ENCODE peak calls at places on chromosomes 11 and 22, in nine cellular contexts. One of them, this sample, is unnamed.

GRCh38 chr11:34599406-34599901 is 21.4 kb upstream of the EHF start:
- DNase-seq in T1000: peak; percentile 45
- DNase-seq in Peyer's patch: no peak
- DNase-seq in amygdala: no peak
- DNase-seq in stimulated activated CD8-positive, alpha-beta memory T cell treated with anti-CD3 and anti-CD28 coated beads, Interleukin-4, amount 100 ng/mL, for 1 hour: no peak
- DNase-seq in HFFc6: peak; percentile 90
- DNase-seq in MG63: peak; percentile 87
- DNase-seq in MCF 10A: peak; percentile 51
- DNase-seq in CD4-positive, alpha-beta T cell: no peak
- DNase-seq in this sample: peak; percentile 92

GRCh38 chr11:129610125-129610524 is 205.5 kb upstream of the TMEM45B start:
- DNase-seq in T1000: no peak
- DNase-seq in Peyer's patch: no peak
- DNase-seq in amygdala: no peak
- DNase-seq in stimulated activated CD8-positive, alpha-beta memory T cell treated with anti-CD3 and anti-CD28 coated beads, Interleukin-4, amount 100 ng/mL, for 1 hour: no peak
- DNase-seq in HFFc6: no peak
- DNase-seq in MG63: no peak
- DNase-seq in MCF 10A: no peak
- DNase-seq in CD4-positive, alpha-beta T cell: no peak
- DNase-seq in this sample: no peak

GRCh38 chr11:46554205-46555162 is 39.3 kb downstream of the AMBRA1 start:
- DNase-seq in T1000: no peak
- DNase-seq in Peyer's patch: no peak
- DNase-seq in amygdala: no peak
- DNase-seq in stimulated activated CD8-positive, alpha-beta memory T cell treated with anti-CD3 and anti-CD28 coated beads, Interleukin-4, amount 100 ng/mL, for 1 hour: no peak
- DNase-seq in HFFc6: peak; percentile 48
- DNase-seq in MG63: no peak
- DNase-seq in MCF 10A: peak; percentile 87
- DNase-seq in CD4-positive, alpha-beta T cell: no peak
- DNase-seq in this sample: peak; percentile 57

GRCh38 chr22:19373450-19373849 is 58.1 kb downstream of the HIRA start:
- DNase-seq in T1000: no peak
- DNase-seq in Peyer's patch: no peak
- DNase-seq in amygdala: no peak
- DNase-seq in stimulated activated CD8-positive, alpha-beta memory T cell treated with anti-CD3 and anti-CD28 coated beads, Interleukin-4, amount 100 ng/mL, for 1 hour: no peak
- DNase-seq in HFFc6: no peak
- DNase-seq in MG63: no peak
- DNase-seq in MCF 10A: no peak
- DNase-seq in CD4-positive, alpha-beta T cell: no peak
- DNase-seq in this sample: no peak

GRCh38 chr11:83280256-83280655 is 5.9 kb downstream of the CCDC90B start:
- DNase-seq in T1000: no peak
- DNase-seq in Peyer's patch: no peak
- DNase-seq in amygdala: no peak
- DNase-seq in stimulated activated CD8-positive, alpha-beta memory T cell treated with anti-CD3 and anti-CD28 coated beads, Interleukin-4, amount 100 ng/mL, for 1 hour: no peak
- DNase-seq in HFFc6: no peak
- DNase-seq in MG63: no peak
- DNase-seq in MCF 10A: no peak
- DNase-seq in CD4-positive, alpha-beta T cell: no peak
- DNase-seq in this sample: no peak

GRCh38 chr11:44574620-44575287 is 9.3 kb downstream of the CD82 start:
- DNase-seq in T1000: no peak
- DNase-seq in Peyer's patch: peak; percentile 5
- DNase-seq in amygdala: no peak
- DNase-seq in stimulated activated CD8-positive, alpha-beta memory T cell treated with anti-CD3 and anti-CD28 coated beads, Interleukin-4, amount 100 ng/mL, for 1 hour: no peak
- DNase-seq in HFFc6: peak; percentile 87
- DNase-seq in MG63: no peak
- DNase-seq in MCF 10A: peak; percentile 86
- DNase-seq in CD4-positive, alpha-beta T cell: no peak
- DNase-seq in this sample: peak; percentile 91

GRCh38 chr22:38298312-38299000 is 18.8 kb downstream of the CSNK1E start:
- DNase-seq in T1000: peak; percentile 89
- DNase-seq in Peyer's patch: peak; percentile 51
- DNase-seq in amygdala: no peak
- DNase-seq in stimulated activated CD8-positive, alpha-beta memory T cell treated with anti-CD3 and anti-CD28 coated beads, Interleukin-4, amount 100 ng/mL, for 1 hour: no peak
- DNase-seq in HFFc6: peak; percentile 32
- DNase-seq in MG63: no peak
- DNase-seq in MCF 10A: peak; percentile 100
- DNase-seq in CD4-positive, alpha-beta T cell: peak; percentile 37
- DNase-seq in this sample: no peak

GRCh38 chr22:30186048-30186447 is 60.5 kb downstream of the LIF start:
- DNase-seq in T1000: no peak
- DNase-seq in Peyer's patch: no peak
- DNase-seq in amygdala: no peak
- DNase-seq in stimulated activated CD8-positive, alpha-beta memory T cell treated with anti-CD3 and anti-CD28 coated beads, Interleukin-4, amount 100 ng/mL, for 1 hour: no peak
- DNase-seq in HFFc6: no peak
- DNase-seq in MG63: no peak
- DNase-seq in MCF 10A: no peak
- DNase-seq in CD4-positive, alpha-beta T cell: no peak
- DNase-seq in this sample: no peak

GRCh38 chr22:40387758-40388157 is 17.4 kb downstream of the SGSM3 start:
- DNase-seq in T1000: no peak
- DNase-seq in Peyer's patch: no peak
- DNase-seq in amygdala: no peak
- DNase-seq in stimulated activated CD8-positive, alpha-beta memory T cell treated with anti-CD3 and anti-CD28 coated beads, Interleukin-4, amount 100 ng/mL, for 1 hour: no peak
- DNase-seq in HFFc6: no peak
- DNase-seq in MG63: no peak
- DNase-seq in MCF 10A: no peak
- DNase-seq in CD4-positive, alpha-beta T cell: no peak
- DNase-seq in this sample: no peak

GRCh38 chr11:62044639-62045121 is 77.2 kb upstream of the FTH1 start:
- DNase-seq in T1000: no peak
- DNase-seq in Peyer's patch: peak; percentile 68
- DNase-seq in amygdala: no peak
- DNase-seq in stimulated activated CD8-positive, alpha-beta memory T cell treated with anti-CD3 and anti-CD28 coated beads, Interleukin-4, amount 100 ng/mL, for 1 hour: no peak
- DNase-seq in HFFc6: no peak
- DNase-seq in MG63: no peak
- DNase-seq in MCF 10A: peak; percentile 78
- DNase-seq in CD4-positive, alpha-beta T cell: no peak
- DNase-seq in this sample: no peak

GRCh38 chr11:73907191-73907590 is 30.4 kb downstream of the PAAF1 start:
- DNase-seq in T1000: no peak
- DNase-seq in Peyer's patch: no peak
- DNase-seq in amygdala: no peak
- DNase-seq in stimulated activated CD8-positive, alpha-beta memory T cell treated with anti-CD3 and anti-CD28 coated beads, Interleukin-4, amount 100 ng/mL, for 1 hour: no peak
- DNase-seq in HFFc6: peak; percentile 45
- DNase-seq in MG63: peak; percentile 58
- DNase-seq in MCF 10A: peak; percentile 61
- DNase-seq in CD4-positive, alpha-beta T cell: no peak
- DNase-seq in this sample: peak; percentile 49

GRCh38 chr11:101436511-101437142 is 147.2 kb downstream of the TRPC6 start:
- DNase-seq in T1000: no peak
- DNase-seq in Peyer's patch: no peak
- DNase-seq in amygdala: no peak
- DNase-seq in stimulated activated CD8-positive, alpha-beta memory T cell treated with anti-CD3 and anti-CD28 coated beads, Interleukin-4, amount 100 ng/mL, for 1 hour: no peak
- DNase-seq in HFFc6: no peak
- DNase-seq in MG63: no peak
- DNase-seq in MCF 10A: peak; percentile 68
- DNase-seq in CD4-positive, alpha-beta T cell: no peak
- DNase-seq in this sample: peak; percentile 25

GRCh38 chr11:111541209-111542061 is 915 bp downstream of the LAYN start:
- DNase-seq in T1000: no peak
- DNase-seq in Peyer's patch: no peak
- DNase-seq in amygdala: no peak
- DNase-seq in stimulated activated CD8-positive, alpha-beta memory T cell treated with anti-CD3 and anti-CD28 coated beads, Interleukin-4, amount 100 ng/mL, for 1 hour: no peak
- DNase-seq in HFFc6: peak; percentile 13
- DNase-seq in MG63: peak; percentile 86
- DNase-seq in MCF 10A: no peak
- DNase-seq in CD4-positive, alpha-beta T cell: no peak
- DNase-seq in this sample: peak; percentile 53

GRCh38 chr22:48258841-48259240 is 1496.4 kb downstream of the TBC1D22A start:
- DNase-seq in T1000: no peak
- DNase-seq in Peyer's patch: no peak
- DNase-seq in amygdala: no peak
- DNase-seq in stimulated activated CD8-positive, alpha-beta memory T cell treated with anti-CD3 and anti-CD28 coated beads, Interleukin-4, amount 100 ng/mL, for 1 hour: no peak
- DNase-seq in HFFc6: no peak
- DNase-seq in MG63: no peak
- DNase-seq in MCF 10A: no peak
- DNase-seq in CD4-positive, alpha-beta T cell: no peak
- DNase-seq in this sample: no peak

GRCh38 chr11:1567052-1567720 is 4.9 kb downstream of the DUSP8 start:
- DNase-seq in T1000: no peak
- DNase-seq in Peyer's patch: peak; percentile 67
- DNase-seq in amygdala: no peak
- DNase-seq in stimulated activated CD8-positive, alpha-beta memory T cell treated with anti-CD3 and anti-CD28 coated beads, Interleukin-4, amount 100 ng/mL, for 1 hour: no peak
- DNase-seq in HFFc6: no peak
- DNase-seq in MG63: no peak
- DNase-seq in MCF 10A: no peak
- DNase-seq in CD4-positive, alpha-beta T cell: peak; percentile 24
- DNase-seq in this sample: no peak

GRCh38 chr11:78576549-78577097 is 2.0 kb upstream of the NARS2 start:
- DNase-seq in T1000: no peak
- DNase-seq in Peyer's patch: no peak
- DNase-seq in amygdala: no peak
- DNase-seq in stimulated activated CD8-positive, alpha-beta memory T cell treated with anti-CD3 and anti-CD28 coated beads, Interleukin-4, amount 100 ng/mL, for 1 hour: no peak
- DNase-seq in HFFc6: no peak
- DNase-seq in MG63: no peak
- DNase-seq in MCF 10A: no peak
- DNase-seq in CD4-positive, alpha-beta T cell: no peak
- DNase-seq in this sample: no peak

GRCh38 chr11:63998558-63999348 is 12.5 kb downstream of the OTUB1 start:
- DNase-seq in T1000: no peak
- DNase-seq in Peyer's patch: no peak
- DNase-seq in amygdala: no peak
- DNase-seq in stimulated activated CD8-positive, alpha-beta memory T cell treated with anti-CD3 and anti-CD28 coated beads, Interleukin-4, amount 100 ng/mL, for 1 hour: no peak
- DNase-seq in HFFc6: no peak
- DNase-seq in MG63: no peak
- DNase-seq in MCF 10A: no peak
- DNase-seq in CD4-positive, alpha-beta T cell: no peak
- DNase-seq in this sample: no peak

GRCh38 chr11:126992065-126992803 is 8.3 kb downstream of the KIRREL3 start:
- DNase-seq in T1000: peak; percentile 66
- DNase-seq in Peyer's patch: no peak
- DNase-seq in amygdala: no peak
- DNase-seq in stimulated activated CD8-positive, alpha-beta memory T cell treated with anti-CD3 and anti-CD28 coated beads, Interleukin-4, amount 100 ng/mL, for 1 hour: no peak
- DNase-seq in HFFc6: peak; percentile 99
- DNase-seq in MG63: peak; percentile 86
- DNase-seq in MCF 10A: peak; percentile 3
- DNase-seq in CD4-positive, alpha-beta T cell: no peak
- DNase-seq in this sample: peak; percentile 99

GRCh38 chr11:10646005-10646404 is 47.5 kb downstream of the IRAG1 start:
- DNase-seq in T1000: no peak
- DNase-seq in Peyer's patch: no peak
- DNase-seq in amygdala: no peak
- DNase-seq in stimulated activated CD8-positive, alpha-beta memory T cell treated with anti-CD3 and anti-CD28 coated beads, Interleukin-4, amount 100 ng/mL, for 1 hour: no peak
- DNase-seq in HFFc6: no peak
- DNase-seq in MG63: no peak
- DNase-seq in MCF 10A: no peak
- DNase-seq in CD4-positive, alpha-beta T cell: no peak
- DNase-seq in this sample: no peak

GRCh38 chr22:41899110-41899509 is 15.8 kb downstream of the SHISA8 start:
- DNase-seq in T1000: no peak
- DNase-seq in Peyer's patch: no peak
- DNase-seq in amygdala: no peak
- DNase-seq in stimulated activated CD8-positive, alpha-beta memory T cell treated with anti-CD3 and anti-CD28 coated beads, Interleukin-4, amount 100 ng/mL, for 1 hour: no peak
- DNase-seq in HFFc6: no peak
- DNase-seq in MG63: no peak
- DNase-seq in MCF 10A: no peak
- DNase-seq in CD4-positive, alpha-beta T cell: no peak
- DNase-seq in this sample: no peak

GRCh38 chr11:68379216-68379615 is 66.8 kb downstream of the LRP5 start:
- DNase-seq in T1000: no peak
- DNase-seq in Peyer's patch: no peak
- DNase-seq in amygdala: no peak
- DNase-seq in stimulated activated CD8-positive, alpha-beta memory T cell treated with anti-CD3 and anti-CD28 coated beads, Interleukin-4, amount 100 ng/mL, for 1 hour: no peak
- DNase-seq in HFFc6: no peak
- DNase-seq in MG63: no peak
- DNase-seq in MCF 10A: no peak
- DNase-seq in CD4-positive, alpha-beta T cell: no peak
- DNase-seq in this sample: no peak

GRCh38 chr11:75944515-75944914 is 129.5 kb downstream of the UVRAG start:
- DNase-seq in T1000: no peak
- DNase-seq in Peyer's patch: no peak
- DNase-seq in amygdala: no peak
- DNase-seq in stimulated activated CD8-positive, alpha-beta memory T cell treated with anti-CD3 and anti-CD28 coated beads, Interleukin-4, amount 100 ng/mL, for 1 hour: no peak
- DNase-seq in HFFc6: no peak
- DNase-seq in MG63: no peak
- DNase-seq in MCF 10A: no peak
- DNase-seq in CD4-positive, alpha-beta T cell: no peak
- DNase-seq in this sample: no peak

GRCh38 chr11:33980896-33981295 is 70.6 kb upstream of the CAPRIN1 start:
- DNase-seq in T1000: no peak
- DNase-seq in Peyer's patch: no peak
- DNase-seq in amygdala: no peak
- DNase-seq in stimulated activated CD8-positive, alpha-beta memory T cell treated with anti-CD3 and anti-CD28 coated beads, Interleukin-4, amount 100 ng/mL, for 1 hour: no peak
- DNase-seq in HFFc6: no peak
- DNase-seq in MG63: no peak
- DNase-seq in MCF 10A: no peak
- DNase-seq in CD4-positive, alpha-beta T cell: no peak
- DNase-seq in this sample: no peak

GRCh38 chr11:109267293-109268095 is 154.5 kb upstream of the C11orf87 start:
- DNase-seq in T1000: no peak
- DNase-seq in Peyer's patch: no peak
- DNase-seq in amygdala: no peak
- DNase-seq in stimulated activated CD8-positive, alpha-beta memory T cell treated with anti-CD3 and anti-CD28 coated beads, Interleukin-4, amount 100 ng/mL, for 1 hour: no peak
- DNase-seq in HFFc6: no peak
- DNase-seq in MG63: no peak
- DNase-seq in MCF 10A: peak; percentile 90
- DNase-seq in CD4-positive, alpha-beta T cell: no peak
- DNase-seq in this sample: peak; percentile 3

GRCh38 chr11:1931791-1932480 is 12.4 kb downstream of the TNNT3 start:
- DNase-seq in T1000: no peak
- DNase-seq in Peyer's patch: no peak
- DNase-seq in amygdala: no peak
- DNase-seq in stimulated activated CD8-positive, alpha-beta memory T cell treated with anti-CD3 and anti-CD28 coated beads, Interleukin-4, amount 100 ng/mL, for 1 hour: no peak
- DNase-seq in HFFc6: no peak
- DNase-seq in MG63: no peak
- DNase-seq in MCF 10A: no peak
- DNase-seq in CD4-positive, alpha-beta T cell: no peak
- DNase-seq in this sample: no peak

GRCh38 chr11:126360049-126360446 is 4.6 kb downstream of the ST3GAL4 start:
- DNase-seq in T1000: no peak
- DNase-seq in Peyer's patch: no peak
- DNase-seq in amygdala: no peak
- DNase-seq in stimulated activated CD8-positive, alpha-beta memory T cell treated with anti-CD3 and anti-CD28 coated beads, Interleukin-4, amount 100 ng/mL, for 1 hour: no peak
- DNase-seq in HFFc6: no peak
- DNase-seq in MG63: no peak
- DNase-seq in MCF 10A: no peak
- DNase-seq in CD4-positive, alpha-beta T cell: no peak
- DNase-seq in this sample: no peak

GRCh38 chr11:28133146-28133545 is 25.0 kb downstream of the METTL15 start:
- DNase-seq in T1000: no peak
- DNase-seq in Peyer's patch: no peak
- DNase-seq in amygdala: no peak
- DNase-seq in stimulated activated CD8-positive, alpha-beta memory T cell treated with anti-CD3 and anti-CD28 coated beads, Interleukin-4, amount 100 ng/mL, for 1 hour: no peak
- DNase-seq in HFFc6: no peak
- DNase-seq in MG63: no peak
- DNase-seq in MCF 10A: peak; percentile 38
- DNase-seq in CD4-positive, alpha-beta T cell: no peak
- DNase-seq in this sample: no peak